ENCODE peak calls at places on chromosomes 6 and 20, in nine cellular contexts. S, F, U, I, A, W, D, H and G are unnamed samples.

GRCh38 chr6:92888316-92888715 is 531.0 kb downstream of the EPHA7 start:
- DNase-seq in W (no peak), D (no peak), H (peak; percentile 49), F (no peak), A (no peak), S (no peak), U (no peak), I (no peak), G (no peak)

GRCh38 chr6:43803783-43804549 is 34.0 kb downstream of the VEGFA start:
- DNase-seq in H (no peak), I (no peak), W (no peak), D (peak; percentile 31), A (no peak), U (no peak), S (no peak), F (peak; percentile 75), G (no peak)

GRCh38 chr6:149093643-149094042 is 223.9 kb upstream of the TAB2 start:
- DNase-seq in W (no peak), S (no peak), A (no peak), H (no peak), D (peak; percentile 25), I (peak; percentile 15), F (no peak), U (peak; percentile 79), G (peak; percentile 41)

GRCh38 chr6:20744911-20745557 is 210.8 kb downstream of the CDKAL1 start:
- DNase-seq in I (no peak), U (no peak), F (no peak), D (no peak), H (no peak), A (no peak), W (no peak), S (no peak), G (no peak)

GRCh38 chr20:43947316-43947710 is 32.7 kb downstream of the TOX2 start:
- DNase-seq in H (no peak), S (no peak), I (no peak), W (no peak), F (no peak), A (no peak), U (no peak), D (no peak), G (no peak)

GRCh38 chr20:47126709-47127108 is 229.8 kb downstream of the ZMYND8 start:
- DNase-seq in U (peak; percentile 50), I (no peak), W (no peak), D (peak; percentile 81), H (no peak), S (no peak), F (no peak), A (no peak), G (no peak)

GRCh38 chr6:116568851-116569755 is 2.2 kb upstream of the RWDD1 start:
- DNase-seq in S (no peak), U (no peak), A (no peak), D (no peak), W (no peak), F (no peak), I (no peak), H (no peak), G (no peak)

GRCh38 chr6:36677059-36677749 is 1.3 kb upstream of the CDKN1A start:
- DNase-seq in S (no peak), W (no peak), D (no peak), A (no peak), U (peak; percentile 35), I (no peak), F (no peak), H (peak; percentile 73), G (no peak)

GRCh38 chr6:28658475-28659249 is 133.0 kb downstream of the GPX5 start:
- DNase-seq in W (no peak), U (no peak), S (no peak), D (peak; percentile 17), F (no peak), A (no peak), H (no peak), I (no peak), G (no peak)

GRCh38 chr20:6651016-6651415 is 116.5 kb upstream of the BMP2 start:
- DNase-seq in I (no peak), H (no peak), D (peak; percentile 84), A (peak; percentile 36), S (no peak), U (peak; percentile 62), W (no peak), F (no peak), G (no peak)

GRCh38 chr6:1325471-1326309 is 13.8 kb downstream of the FOXQ1 start:
- DNase-seq in W (no peak), F (no peak), U (peak; percentile 69), D (peak; percentile 83), H (no peak), I (peak; percentile 60), S (no peak), A (no peak), G (no peak)

GRCh38 chr20:54479138-54479906 is 3.9 kb downstream of the DOK5 start:
- DNase-seq in D (no peak), S (no peak), I (no peak), F (no peak), A (no peak), H (no peak), W (no peak), U (no peak), G (no peak)

GRCh38 chr6:35552285-35552917 is 39.7 kb upstream of the TULP1 start:
- DNase-seq in D (peak; percentile 70), I (no peak), U (no peak), A (no peak), S (no peak), H (peak; percentile 78), W (peak; percentile 63), F (no peak), G (no peak)

GRCh38 chr6:125307964-125308615 is 6.3 kb upstream of the HDDC2 start:
- DNase-seq in U (no peak), S (no peak), D (no peak), I (no peak), A (no peak), W (no peak), F (no peak), H (no peak), G (no peak)

GRCh38 chr6:159461266-159461665 is 231.8 kb downstream of the SOD2 start:
- DNase-seq in D (no peak), H (no peak), A (no peak), I (no peak), F (no peak), W (no peak), S (no peak), U (no peak), G (no peak)

GRCh38 chr6:14221564-14222297 is 104.2 kb downstream of the CD83 start:
- DNase-seq in D (no peak), A (no peak), F (no peak), U (no peak), S (no peak), W (no peak), I (no peak), H (no peak), G (no peak)

GRCh38 chr6:147903931-147904330 is 395.4 kb downstream of the SAMD5 start:
- DNase-seq in F (no peak), W (no peak), D (no peak), H (no peak), S (no peak), I (no peak), U (no peak), A (no peak), G (no peak)

GRCh38 chr20:57928181-57928967 is 218.6 kb upstream of the PMEPA1 start:
- DNase-seq in A (no peak), U (peak; percentile 9), S (no peak), W (no peak), H (no peak), D (no peak), I (no peak), F (no peak), G (no peak)

GRCh38 chr6:144778773-144779531 is 493.8 kb downstream of the UTRN start:
- DNase-seq in I (no peak), D (no peak), F (no peak), W (no peak), S (no peak), H (no peak), U (no peak), A (no peak), G (no peak)
- TF ChIP-seq CTCF in I (peak; percentile 16), D (no peak), F (no peak), W (no peak), S (no peak), H (peak; percentile 7), U (peak; percentile 9), A (no peak), G (no peak)

DNA sequence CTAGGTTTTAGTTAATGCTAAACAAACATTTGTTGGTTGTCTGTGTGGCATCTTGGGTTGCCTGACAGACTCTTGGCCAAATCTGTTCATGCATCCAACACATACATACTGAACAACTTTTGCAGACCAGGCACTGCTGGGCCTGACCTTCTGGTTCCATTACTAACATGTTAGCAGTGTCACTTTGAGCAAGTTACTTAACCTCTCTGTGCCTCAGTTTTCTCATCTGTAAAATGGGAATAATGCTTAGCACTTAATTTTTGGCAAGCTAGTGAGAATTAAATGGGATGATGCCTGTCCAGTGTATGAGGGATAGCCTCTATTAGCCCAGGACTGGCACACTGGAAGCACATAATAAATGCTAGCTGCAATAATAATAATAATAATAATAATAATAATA is 169.9 kb downstream of the DHX35 start:
- DNase-seq in W (no peak), F (no peak), U (no peak), I (no peak), H (no peak), D (no peak), S (no peak), A (no peak), G (no peak)
- TF ChIP-seq CTCF in W (no peak), F (no peak), U (no peak), I (no peak), H (no peak), D (no peak), S (no peak), A (no peak), G (no peak)

GRCh38 chr20:63651942-63652191 is 1.4 kb downstream of the STMN3 start:
- DNase-seq in D (no peak), I (no peak), U (no peak), H (no peak), F (no peak), A (no peak), W (no peak), S (no peak), G (no peak)

GRCh38 chr20:63653041-63653973 is at the start of gene STMN3:
- DNase-seq in S (peak; percentile 89), F (peak; percentile 88), H (peak; percentile 97), D (peak; percentile 82), W (peak; percentile 70), I (peak; percentile 73), U (peak; percentile 95), A (peak; percentile 74), G (peak; percentile 81)

GRCh38 chr20:63653974-63654680 is 903 bp upstream of the STMN3 start:
- DNase-seq in A (no peak), I (no peak), S (no peak), D (no peak), U (no peak), H (no peak), F (no peak), W (no peak), G (no peak)

GRCh38 chr20:63655249-63655648 is 2.0 kb upstream of the STMN3 start:
- DNase-seq in A (no peak), H (no peak), S (no peak), F (no peak), I (no peak), W (no peak), U (no peak), D (no peak), G (no peak)

GRCh38 chr20:63652192-63652980 is 838 bp downstream of the STMN3 start:
- DNase-seq in A (no peak), D (no peak), H (peak; percentile 84), U (no peak), I (no peak), S (peak; percentile 39), F (no peak), W (no peak), G (no peak)
- TF ChIP-seq CTCF in A (no peak), D (no peak), H (peak; percentile 31), U (no peak), I (no peak), S (no peak), F (no peak), W (no peak), G (no peak)

GRCh38 chr6:112337209-112337638 is 9.9 kb upstream of the RFPL4B start:
- DNase-seq in W (no peak), F (peak; percentile 41), A (peak; percentile 47), D (peak; percentile 84), I (peak; percentile 52), H (peak; percentile 67), S (peak; percentile 19), U (peak; percentile 81), G (peak; percentile 67)
- TF ChIP-seq CTCF in W (no peak), F (peak; percentile 25), A (peak; percentile 72), D (peak; percentile 82), I (peak; percentile 82), H (peak; percentile 83), S (peak; percentile 34), U (peak; percentile 82), G (peak; percentile 84)